ENCODE peak calls at places on chromosome 14, in five cellular contexts. One of them, this sample, is unnamed.

GRCh38 chr14:96911499-96912130 is 114.4 kb downstream of the VRK1 start:
- DNase-seq in K562: no peak
- DNase-seq in H1: no peak
- DNase-seq in HepG2: no peak
- DNase-seq in GM12878: no peak
- DNase-seq in this sample: no peak

GRCh38 chr14:65229431-65230286 is 127.3 kb upstream of the MAX start:
- DNase-seq in K562: peak
- DNase-seq in H1: peak
- DNase-seq in GM12878: no peak
- DNase-seq in HepG2: peak
- DNase-seq in this sample: peak

GRCh38 chr14:60102389-60102788 is 10.7 kb downstream of the PCNX4 start:
- DNase-seq in K562: no peak
- DNase-seq in GM12878: no peak
- DNase-seq in H1: no peak
- DNase-seq in HepG2: no peak
- DNase-seq in this sample: no peak

GRCh38 chr14:70045715-70046535 is 142.8 kb downstream of the SLC8A3 start:
- DNase-seq in HepG2: peak
- DNase-seq in GM12878: no peak
- DNase-seq in K562: peak
- DNase-seq in H1: peak
- DNase-seq in this sample: peak

GRCh38 chr14:95515080-95515489 is 1.4 kb downstream of the SYNE3 start:
- DNase-seq in HepG2: no peak
- DNase-seq in K562: no peak
- DNase-seq in GM12878: no peak
- DNase-seq in H1: no peak
- DNase-seq in this sample: peak

GRCh38 chr14:68774771-68775613 is 17.9 kb downstream of the ZFP36L1 start:
- DNase-seq in K562: no peak
- DNase-seq in HepG2: peak
- DNase-seq in GM12878: no peak
- DNase-seq in H1: no peak
- DNase-seq in this sample: no peak

GRCh38 chr14:95302667-95303066 is 17.0 kb downstream of the CLMN start:
- DNase-seq in HepG2: no peak
- DNase-seq in GM12878: no peak
- DNase-seq in K562: no peak
- DNase-seq in H1: no peak
- DNase-seq in this sample: no peak

GRCh38 chr14:101473795-101474562 is 87.3 kb upstream of the DIO3 start:
- DNase-seq in HepG2: no peak
- DNase-seq in H1: no peak
- DNase-seq in GM12878: no peak
- DNase-seq in K562: no peak
- DNase-seq in this sample: no peak

GRCh38 chr14:67537736-67538135 is 4.6 kb downstream of the PLEKHH1 start:
- DNase-seq in GM12878: no peak
- DNase-seq in K562: no peak
- DNase-seq in HepG2: no peak
- DNase-seq in H1: no peak
- DNase-seq in this sample: no peak

GRCh38 chr14:76011959-76012802 is 26.6 kb downstream of the IFT43 start:
- DNase-seq in H1: peak
- DNase-seq in HepG2: no peak
- DNase-seq in K562: no peak
- DNase-seq in GM12878: no peak
- DNase-seq in this sample: no peak

GRCh38 chr14:63302135-63302534 is 16.6 kb downstream of the GPHB5 start:
- DNase-seq in HepG2: no peak
- DNase-seq in GM12878: no peak
- DNase-seq in K562: no peak
- DNase-seq in H1: no peak
- DNase-seq in this sample: no peak

GRCh38 chr14:29643415-29644206 is 284.0 kb downstream of the PRKD1 start:
- DNase-seq in H1: no peak
- DNase-seq in GM12878: no peak
- DNase-seq in HepG2: no peak
- DNase-seq in K562: peak
- DNase-seq in this sample: no peak

GRCh38 chr14:71212093-71212492 is 304.8 kb downstream of the PCNX1 start:
- DNase-seq in GM12878: no peak
- DNase-seq in H1: no peak
- DNase-seq in K562: no peak
- DNase-seq in HepG2: no peak
- DNase-seq in this sample: no peak

GRCh38 chr14:65686761-65687160 is 274.2 kb downstream of the FUT8 start:
- DNase-seq in H1: no peak
- DNase-seq in GM12878: no peak
- DNase-seq in K562: no peak
- DNase-seq in HepG2: no peak
- DNase-seq in this sample: no peak

GRCh38 chr14:67820428-67820881 is 876 bp downstream of the RAD51B start:
- DNase-seq in K562: peak
- DNase-seq in GM12878: no peak
- DNase-seq in HepG2: peak
- DNase-seq in H1: no peak
- DNase-seq in this sample: peak

GRCh38 chr14:73116079-73116665 is 20.1 kb upstream of the PSEN1 start:
- DNase-seq in K562: no peak
- DNase-seq in HepG2: no peak
- DNase-seq in GM12878: no peak
- DNase-seq in H1: no peak
- DNase-seq in this sample: no peak

GRCh38 chr14:50520947-50521815 is 11.2 kb downstream of the MAP4K5 start:
- DNase-seq in K562: no peak
- DNase-seq in HepG2: no peak
- DNase-seq in H1: no peak
- DNase-seq in GM12878: peak
- DNase-seq in this sample: no peak

GRCh38 chr14:91063119-91063518 is 2.7 kb upstream of the RPS6KA5 start:
- DNase-seq in H1: no peak
- DNase-seq in GM12878: peak
- DNase-seq in K562: peak
- DNase-seq in HepG2: peak
- DNase-seq in this sample: no peak

GRCh38 chr14:64696355-64696844 is 7.8 kb upstream of the PLEKHG3 start:
- DNase-seq in GM12878: no peak
- DNase-seq in HepG2: no peak
- DNase-seq in H1: no peak
- DNase-seq in K562: no peak
- DNase-seq in this sample: no peak

GRCh38 chr14:61476737-61477410 is 155.5 kb downstream of the PRKCH start:
- DNase-seq in HepG2: no peak
- DNase-seq in K562: peak
- DNase-seq in H1: no peak
- DNase-seq in GM12878: no peak
- DNase-seq in this sample: peak

GRCh38 chr14:95871531-95871930 is 5.1 kb upstream of the TUNAR start:
- DNase-seq in HepG2: no peak
- DNase-seq in K562: no peak
- DNase-seq in H1: no peak
- DNase-seq in GM12878: no peak
- DNase-seq in this sample: no peak

GRCh38 chr14:33847066-33847465 is 103.8 kb downstream of the EGLN3 start:
- DNase-seq in GM12878: no peak
- DNase-seq in H1: no peak
- DNase-seq in HepG2: no peak
- DNase-seq in K562: no peak
- DNase-seq in this sample: no peak

GRCh38 chr14:72521045-72521444 is 372.9 kb downstream of the DPF3 start:
- DNase-seq in HepG2: no peak
- DNase-seq in H1: no peak
- DNase-seq in K562: no peak
- DNase-seq in GM12878: peak
- DNase-seq in this sample: no peak

GRCh38 chr14:72558721-72559120 is 335.2 kb downstream of the DPF3 start:
- DNase-seq in GM12878: no peak
- DNase-seq in H1: no peak
- DNase-seq in K562: no peak
- DNase-seq in HepG2: no peak
- DNase-seq in this sample: no peak

GRCh38 chr14:69190191-69190590 is 1.1 kb upstream of the EXD2 start:
- DNase-seq in H1: no peak
- DNase-seq in GM12878: no peak
- DNase-seq in K562: no peak
- DNase-seq in HepG2: no peak
- DNase-seq in this sample: no peak

GRCh38 chr14:32382704-32383103 is 53.6 kb downstream of the AKAP6 start:
- DNase-seq in H1: no peak
- DNase-seq in K562: peak
- DNase-seq in GM12878: no peak
- DNase-seq in HepG2: no peak
- DNase-seq in this sample: peak

GRCh38 chr14:63478437-63478852 is 64.7 kb downstream of the PPP2R5E start:
- DNase-seq in H1: no peak
- DNase-seq in K562: no peak
- DNase-seq in GM12878: peak
- DNase-seq in HepG2: no peak
- DNase-seq in this sample: no peak

GRCh38 chr14:54929556-54929955 is 26.9 kb upstream of the GCH1 start:
- DNase-seq in GM12878: no peak
- DNase-seq in H1: no peak
- DNase-seq in HepG2: no peak
- DNase-seq in K562: no peak
- DNase-seq in this sample: no peak

GRCh38 chr14:101836131-101836530 is 74.6 kb downstream of the PPP2R5C start:
- DNase-seq in K562: no peak
- DNase-seq in GM12878: no peak
- DNase-seq in HepG2: no peak
- DNase-seq in H1: no peak
- DNase-seq in this sample: no peak

GRCh38 chr14:31895206-31895605 is 181.9 kb upstream of the ARHGAP5 start:
- DNase-seq in K562: no peak
- DNase-seq in HepG2: peak
- DNase-seq in H1: no peak
- DNase-seq in GM12878: no peak
- DNase-seq in this sample: no peak

GRCh38 chr14:84926656-84927055 is 603.3 kb upstream of the FLRT2 start:
- DNase-seq in GM12878: no peak
- DNase-seq in H1: no peak
- DNase-seq in HepG2: no peak
- DNase-seq in K562: no peak
- DNase-seq in this sample: no peak

GRCh38 chr14:84929834-84930233 is 600.1 kb upstream of the FLRT2 start:
- DNase-seq in H1: no peak
- DNase-seq in K562: no peak
- DNase-seq in GM12878: no peak
- DNase-seq in HepG2: no peak
- DNase-seq in this sample: no peak

GRCh38 chr14:84927096-84927910 is 602.6 kb upstream of the FLRT2 start:
- DNase-seq in K562: no peak
- DNase-seq in HepG2: no peak
- DNase-seq in H1: no peak
- DNase-seq in GM12878: no peak
- DNase-seq in this sample: no peak
- TF ChIP-seq EP300 in K562: no peak
- TF ChIP-seq EP300 in HepG2: no peak
- TF ChIP-seq EP300 in H1: no peak
- TF ChIP-seq EP300 in GM12878: no peak
- TF ChIP-seq EP300 in this sample: no peak

GRCh38 chr14:93056840-93057585 is 58.7 kb downstream of the ITPK1 start:
- DNase-seq in GM12878: no peak
- DNase-seq in HepG2: peak
- DNase-seq in K562: no peak
- DNase-seq in H1: no peak
- DNase-seq in this sample: no peak
- TF ChIP-seq TAF1 in GM12878: no peak
- TF ChIP-seq TAF1 in HepG2: peak
- TF ChIP-seq TAF1 in K562: no peak
- TF ChIP-seq TAF1 in H1: no peak
- TF ChIP-seq TAF1 in this sample: no peak

GRCh38 chr14:89205137-89205740 is 211.8 kb downstream of the FOXN3 start:
- DNase-seq in GM12878: no peak
- DNase-seq in H1: no peak
- DNase-seq in K562: no peak
- DNase-seq in HepG2: no peak
- DNase-seq in this sample: no peak
- TF ChIP-seq EP300 in GM12878: no peak
- TF ChIP-seq EP300 in H1: no peak
- TF ChIP-seq EP300 in K562: no peak
- TF ChIP-seq EP300 in HepG2: no peak
- TF ChIP-seq EP300 in this sample: no peak

DNA sequence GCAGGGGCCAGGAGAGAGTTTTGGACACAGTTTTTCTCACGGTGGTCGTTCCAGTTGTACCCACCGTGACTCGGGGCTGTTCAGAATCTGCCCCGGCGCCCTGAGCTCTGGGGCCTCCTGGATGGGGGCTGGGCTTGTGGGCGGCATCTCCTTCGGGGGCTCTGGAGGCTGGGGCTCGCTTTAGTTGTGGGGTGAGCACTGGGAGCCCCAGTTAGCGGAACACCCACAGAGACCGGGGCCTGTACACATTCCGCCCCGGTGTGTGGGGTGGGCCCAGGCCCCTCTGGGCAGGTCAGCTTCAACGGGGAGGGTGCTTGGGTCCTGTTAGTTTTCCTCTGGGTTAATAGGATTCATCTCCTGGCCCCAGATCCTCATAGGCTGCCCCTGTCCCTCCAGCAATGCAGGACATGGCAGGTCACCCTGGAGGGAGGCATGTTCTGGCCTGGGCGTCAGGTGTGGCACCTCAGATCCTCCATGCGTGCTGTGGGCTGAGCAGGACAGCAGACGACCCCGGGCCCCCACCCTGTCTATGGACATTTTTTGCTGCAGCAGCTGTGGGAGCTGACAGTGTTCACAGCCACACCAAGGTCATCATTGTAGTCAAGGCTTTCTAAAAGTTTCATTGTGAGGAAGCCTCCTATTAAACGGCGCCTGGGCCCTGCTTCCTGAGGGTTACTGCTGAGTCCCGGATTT is 393.2 kb downstream of the TMEM121 start:
- DNase-seq in H1: no peak
- DNase-seq in HepG2: no peak
- DNase-seq in K562: no peak
- DNase-seq in GM12878: no peak
- DNase-seq in this sample: no peak
- TF ChIP-seq TAF1 in H1: no peak
- TF ChIP-seq TAF1 in HepG2: no peak
- TF ChIP-seq TAF1 in K562: no peak
- TF ChIP-seq TAF1 in GM12878: no peak
- TF ChIP-seq TAF1 in this sample: no peak